ENCODE peak calls at places on chromosomes 13 and 19, in seven cellular contexts. J, L, C, E, X, S and P are unnamed samples.

GRCh38 chr19:5953680-5954213 is 24.2 kb downstream of the RANBP3 start:
- DNase-seq in J (no peak), L (peak), C (no peak), E (no peak), X (no peak), S (no peak), P (no peak)

GRCh38 chr13:74767031-74767430 is 632.8 kb upstream of the KLF12 start:
- DNase-seq in J (no peak), L (peak), C (no peak), E (no peak), X (no peak), S (no peak), P (no peak)

GRCh38 chr19:47161876-47162489 is 31.3 kb downstream of the SAE1 start:
- DNase-seq in J (no peak), L (no peak), C (no peak), E (no peak), X (no peak), S (no peak), P (no peak)

GRCh38 chr13:46071590-46072249 is 19.2 kb upstream of the ZC3H13 start:
- DNase-seq in J (no peak), L (no peak), C (no peak), E (no peak), X (no peak), S (no peak), P (no peak)

GRCh38 chr13:42762251-42762650 is 19.1 kb upstream of the FAM216B start:
- DNase-seq in J (no peak), L (peak), C (no peak), E (no peak), X (no peak), S (no peak), P (no peak)

GRCh38 chr13:109985871-109986270 is 199.5 kb upstream of the IRS2 start:
- DNase-seq in J (no peak), L (peak), C (no peak), E (no peak), X (no peak), S (no peak), P (no peak)

GRCh38 chr19:16374436-16374835 is 49.8 kb downstream of the KLF2 start:
- DNase-seq in J (no peak), L (no peak), C (no peak), E (no peak), X (no peak), S (no peak), P (no peak)

GRCh38 chr13:52356327-52356726 is 49.6 kb downstream of the THSD1 start:
- DNase-seq in J (no peak), L (peak), C (no peak), E (no peak), X (no peak), S (no peak), P (no peak)

GRCh38 chr13:108342369-108343289 is 73.1 kb downstream of the TNFSF13B start:
- DNase-seq in J (no peak), L (peak), C (peak), E (no peak), X (no peak), S (no peak), P (no peak)

GRCh38 chr19:55146078-55146647 is 2.8 kb downstream of the TNNT1 start:
- DNase-seq in J (no peak), L (no peak), C (peak), E (no peak), X (peak), S (no peak), P (no peak)

GRCh38 chr13:103431880-103432279 is 365.7 kb upstream of the SLC10A2 start:
- DNase-seq in J (no peak), L (no peak), C (no peak), E (no peak), X (no peak), S (no peak), P (no peak)

GRCh38 chr13:38979891-38980627 is 10.6 kb downstream of the STOML3 start:
- DNase-seq in J (no peak), L (no peak), C (peak), E (no peak), X (no peak), S (peak), P (peak)

GRCh38 chr19:34633806-34634205 is 43.2 kb downstream of the SCGB2B2 start:
- DNase-seq in J (no peak), L (no peak), C (no peak), E (no peak), X (no peak), S (no peak), P (no peak)

GRCh38 chr13:82833928-82834327 is 1048.3 kb downstream of the SLITRK1 start:
- DNase-seq in J (no peak), L (peak), C (no peak), E (no peak), X (no peak), S (no peak), P (no peak)

GRCh38 chr19:15249912-15250634 is 17.8 kb upstream of the EPHX3 start:
- DNase-seq in J (no peak), L (peak), C (peak), E (no peak), X (peak), S (peak), P (no peak)

GRCh38 chr19:33197591-33198000 is 3.5 kb downstream of the LRP3 start:
- DNase-seq in J (no peak), L (no peak), C (no peak), E (no peak), X (no peak), S (no peak), P (no peak)

GRCh38 chr19:55158848-55159793 is 1.6 kb upstream of the TNNI3 start:
- DNase-seq in J (no peak), L (no peak), C (no peak), E (no peak), X (no peak), S (peak), P (no peak)

GRCh38 chr19:51158474-51159129 is 16.5 kb downstream of the SIGLEC7 start:
- DNase-seq in J (peak), L (no peak), C (peak), E (peak), X (peak), S (peak), P (peak)

GRCh38 chr19:459724-460511 is 915 bp downstream of the SHC2 start:
- DNase-seq in J (no peak), L (peak), C (peak), E (peak), X (peak), S (peak), P (peak)

DNA sequence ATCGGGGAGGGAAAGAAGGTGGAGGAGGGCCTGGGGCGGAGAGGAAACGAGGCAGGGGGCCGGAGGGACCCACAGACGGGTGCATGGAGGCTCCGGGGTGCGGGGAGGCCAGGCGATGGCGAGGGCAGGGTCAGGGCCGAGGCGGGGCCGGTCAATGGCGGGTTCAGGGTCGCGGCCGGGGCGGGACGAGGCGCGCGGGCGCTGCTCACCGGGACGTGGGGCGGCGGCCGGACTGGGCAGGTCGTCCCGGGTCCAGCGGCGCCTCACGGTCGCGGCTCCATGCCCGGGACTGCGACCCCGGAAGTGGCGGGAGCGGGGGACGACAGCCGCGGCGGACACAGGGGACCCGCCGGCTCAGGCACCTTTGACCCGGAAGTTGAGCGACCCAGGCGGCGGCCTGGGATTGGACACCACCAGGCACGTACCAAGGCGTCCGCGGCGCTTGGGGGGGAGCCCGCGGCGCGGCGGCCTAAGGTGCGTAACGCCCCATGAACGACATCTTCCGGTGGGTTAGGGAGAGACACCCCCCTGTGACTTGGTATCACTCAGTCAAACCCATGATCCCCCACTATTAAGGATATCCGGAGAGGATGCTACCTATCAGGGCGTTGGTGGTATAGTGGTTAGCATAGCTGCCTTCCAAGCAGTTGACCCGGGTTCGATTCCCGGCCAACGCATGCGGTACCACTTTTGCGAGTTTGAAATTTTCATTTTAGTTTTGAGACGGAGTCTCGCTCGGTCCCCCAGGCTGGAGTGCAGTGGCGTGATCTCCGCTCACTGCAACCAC is at the start of gene DPP9:
- DNase-seq in J (peak), L (peak), C (peak), E (peak), X (peak), S (peak), P (peak)
- TF ChIP-seq CTCF in J (peak), L (peak), C (peak), E (peak), X (peak), S (peak), P (no peak)

GRCh38 chr13:86792153-86792651 is 879.0 kb upstream of the SLITRK5 start:
- DNase-seq in J (no peak), L (no peak), C (no peak), E (no peak), X (no peak), S (no peak), P (no peak)
- TF ChIP-seq CTCF in J (peak), L (no peak), C (no peak), E (no peak), X (no peak), S (no peak), P (no peak)

GRCh38 chr19:3224346-3225325 is at the start of gene CELF5:
- DNase-seq in J (no peak), L (no peak), C (peak), E (peak), X (peak), S (peak), P (peak)
- TF ChIP-seq CTCF in J (peak), L (no peak), C (peak), E (peak), X (peak), S (peak), P (peak)

DNA sequence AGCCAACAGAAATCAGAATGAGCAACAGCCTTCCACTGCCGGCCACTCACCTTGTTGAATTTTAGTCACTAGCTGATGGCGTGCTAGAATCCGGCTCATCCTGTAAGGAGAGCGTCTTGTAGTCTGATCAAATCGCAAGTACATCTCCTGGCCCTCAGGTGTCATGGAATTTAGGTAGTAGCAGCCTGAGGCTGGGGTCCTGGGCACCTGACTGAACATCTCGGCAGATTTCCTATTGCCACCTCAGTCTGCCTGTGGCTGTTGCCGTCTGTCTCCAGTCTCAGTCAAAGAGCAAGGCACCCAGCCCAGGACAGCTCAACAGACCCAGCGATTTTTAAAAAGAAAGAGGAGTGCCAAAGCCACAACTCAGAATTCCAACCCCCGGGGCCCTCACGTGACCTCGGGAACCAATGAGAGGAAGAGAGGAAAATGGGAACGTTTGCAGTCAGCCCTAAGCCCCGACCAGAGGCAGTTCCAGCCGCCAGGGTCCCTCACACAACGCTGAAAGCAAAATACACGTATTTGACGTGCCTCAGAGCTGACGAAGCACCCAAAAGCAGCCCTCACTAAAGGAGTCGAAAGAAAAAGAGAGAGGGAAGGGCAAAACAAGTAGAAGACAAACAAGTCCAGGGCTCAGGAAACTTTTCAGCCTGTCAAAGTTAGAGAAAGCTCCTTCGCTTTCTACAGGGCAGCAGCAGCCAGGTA is at the start of gene STARD13:
- DNase-seq in J (peak), L (peak), C (peak), E (peak), X (peak), S (peak), P (peak)
- TF ChIP-seq CTCF in J (peak), L (peak), C (peak), E (peak), X (no peak), S (peak), P (peak)

GRCh38 chr13:32660227-32660626 is 74.0 kb downstream of the PDS5B start:
- DNase-seq in J (no peak), L (peak), C (no peak), E (no peak), X (no peak), S (no peak), P (no peak)
- TF ChIP-seq CTCF in J (no peak), L (no peak), C (no peak), E (no peak), X (no peak), S (no peak), P (no peak)

DNA sequence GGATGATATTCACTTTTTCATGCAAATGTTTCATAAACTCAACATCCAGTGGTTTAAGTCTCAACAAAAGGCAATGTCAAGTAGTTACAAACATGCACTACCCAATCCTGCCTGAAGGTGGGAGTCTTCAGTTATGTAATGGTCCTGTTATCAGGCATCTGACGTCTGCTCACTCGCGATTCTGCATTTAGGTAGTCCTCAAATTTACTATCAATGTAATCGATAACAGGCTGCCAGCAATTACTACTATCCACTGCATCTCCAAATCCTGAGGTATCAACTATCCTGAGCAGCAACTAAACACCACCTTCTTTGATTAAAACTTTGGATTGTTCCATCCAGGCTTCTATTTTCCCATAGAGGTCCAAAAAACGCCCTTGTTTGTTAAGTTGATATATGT is 51.2 kb downstream of the NLRP12 start:
- DNase-seq in J (no peak), L (peak), C (peak), E (peak), X (peak), S (no peak), P (peak)
- TF ChIP-seq CTCF in J (peak), L (peak), C (peak), E (peak), X (peak), S (peak), P (peak)

DNA sequence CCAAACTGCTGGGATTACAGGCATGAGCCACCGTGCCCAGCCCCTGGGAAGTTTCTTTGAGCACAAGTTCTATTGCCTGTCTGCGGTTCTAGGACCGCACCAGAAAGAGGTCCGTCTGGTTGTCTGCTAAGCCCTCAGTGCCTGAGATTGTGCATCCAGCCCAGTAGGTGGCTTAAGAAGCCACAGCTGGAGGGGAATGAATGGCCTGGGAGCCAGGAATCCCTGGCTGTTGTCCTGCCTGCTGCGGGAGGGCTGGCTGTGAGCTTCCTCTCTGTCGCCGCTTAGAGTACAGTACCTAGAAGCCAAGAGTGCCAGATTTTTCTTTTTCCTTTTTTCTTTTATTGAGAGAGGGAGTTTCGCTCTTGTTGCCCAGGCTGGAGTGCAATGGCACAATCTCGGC is 4.2 kb upstream of the TYK2 start:
- DNase-seq in J (no peak), L (no peak), C (peak), E (no peak), X (no peak), S (no peak), P (no peak)
- TF ChIP-seq CTCF in J (no peak), L (no peak), C (no peak), E (no peak), X (no peak), S (no peak), P (no peak)

GRCh38 chr13:91072511-91072910 is 275.0 kb upstream of the MIR17HG start:
- DNase-seq in J (no peak), L (no peak), C (no peak), E (no peak), X (no peak), S (no peak), P (no peak)

GRCh38 chr13:91079190-91079589 is 268.3 kb upstream of the MIR17HG start:
- DNase-seq in J (no peak), L (no peak), C (no peak), E (no peak), X (no peak), S (no peak), P (no peak)

GRCh38 chr13:91078093-91078679 is 269.3 kb upstream of the MIR17HG start:
- DNase-seq in J (no peak), L (peak), C (peak), E (no peak), X (no peak), S (no peak), P (no peak)
- TF ChIP-seq CTCF in J (peak), L (peak), C (peak), E (peak), X (peak), S (peak), P (peak)